ENCODE peak calls at places on chromosome 17, in ten cellular contexts. R, E, W, B, C, J, Z, Y, U and A are unnamed samples.

GRCh38 chr17:82297280-82297803 is 20.1 kb downstream of the CD7 start:
- DNase-seq in R (peak; percentile 91), E (peak; percentile 54), W (peak; percentile 86), B (peak; percentile 50), C (peak; percentile 94), J (peak; percentile 85), Z (peak; percentile 80), Y (peak; percentile 77), U (peak; percentile 65), A (peak; percentile 69)

GRCh38 chr17:50520483-50520882 is 12.1 kb upstream of the EPN3 start:
- DNase-seq in R (no peak), E (no peak), W (no peak), B (no peak), C (no peak), J (no peak), Z (no peak), Y (no peak), U (no peak), A (no peak)

GRCh38 chr17:39769974-39770587 is 32.3 kb downstream of the GRB7 start:
- DNase-seq in R (no peak), E (no peak), W (peak; percentile 20), B (peak; percentile 84), C (no peak), J (peak; percentile 78), Z (no peak), Y (no peak), U (no peak), A (no peak)

GRCh38 chr17:77315551-77316190 is 174.9 kb downstream of the SEC14L1 start:
- DNase-seq in R (peak; percentile 70), E (peak; percentile 87), W (no peak), B (no peak), C (no peak), J (peak; percentile 34), Z (no peak), Y (no peak), U (peak; percentile 46), A (no peak)

GRCh38 chr17:42519546-42520444 is 16.2 kb upstream of the NAGLU start:
- DNase-seq in R (peak; percentile 98), E (no peak), W (no peak), B (no peak), C (peak; percentile 98), J (peak; percentile 99), Z (peak; percentile 98), Y (peak; percentile 81), U (no peak), A (no peak)

GRCh38 chr17:37177234-37177633 is 198.6 kb upstream of the C17orf78 start:
- DNase-seq in R (no peak), E (no peak), W (no peak), B (no peak), C (no peak), J (no peak), Z (no peak), Y (no peak), U (no peak), A (no peak)

GRCh38 chr17:19341211-19341631 is 21.3 kb downstream of the B9D1 start:
- DNase-seq in R (no peak), E (no peak), W (no peak), B (no peak), C (peak; percentile 62), J (no peak), Z (no peak), Y (no peak), U (no peak), A (no peak)

GRCh38 chr17:45336390-45337182 is 19.8 kb upstream of the MAP3K14 start:
- DNase-seq in R (peak; percentile 49), E (no peak), W (no peak), B (no peak), C (peak; percentile 56), J (no peak), Z (no peak), Y (no peak), U (no peak), A (no peak)

GRCh38 chr17:37527249-37527851 is 37.7 kb downstream of the DUSP14 start:
- DNase-seq in R (no peak), E (peak; percentile 53), W (no peak), B (no peak), C (no peak), J (peak; percentile 47), Z (no peak), Y (peak; percentile 32), U (peak; percentile 22), A (no peak)

GRCh38 chr17:76497979-76498885 is 3.0 kb downstream of the RHBDF2 start:
- DNase-seq in R (peak; percentile 93), E (peak; percentile 96), W (peak; percentile 5), B (no peak), C (peak; percentile 88), J (peak; percentile 84), Z (no peak), Y (peak; percentile 59), U (peak; percentile 97), A (no peak)

GRCh38 chr17:64315032-64315490 is 52.0 kb upstream of the TEX2 start:
- DNase-seq in R (peak; percentile 94), E (no peak), W (no peak), B (no peak), C (peak; percentile 94), J (no peak), Z (peak; percentile 97), Y (peak; percentile 70), U (no peak), A (no peak)

GRCh38 chr17:17269926-17270773 is 10.9 kb downstream of the COPS3 start:
- DNase-seq in R (no peak), E (no peak), W (no peak), B (no peak), C (no peak), J (no peak), Z (no peak), Y (peak; percentile 26), U (peak; percentile 12), A (no peak)

GRCh38 chr17:8126306-8127066 is 2.6 kb upstream of the HES7 start:
- DNase-seq in R (no peak), E (peak; percentile 84), W (peak; percentile 55), B (no peak), C (no peak), J (peak; percentile 43), Z (peak; percentile 23), Y (peak; percentile 59), U (peak; percentile 51), A (no peak)

GRCh38 chr17:32865141-32865540 is 11.8 kb downstream of the MYO1D start:
- DNase-seq in R (no peak), E (no peak), W (no peak), B (no peak), C (no peak), J (no peak), Z (no peak), Y (no peak), U (no peak), A (no peak)

GRCh38 chr17:36705651-36706436 is 104.5 kb downstream of the MRM1 start:
- DNase-seq in R (no peak), E (peak; percentile 86), W (peak; percentile 20), B (no peak), C (no peak), J (peak; percentile 33), Z (no peak), Y (peak; percentile 68), U (peak; percentile 80), A (no peak)

GRCh38 chr17:7825206-7825980 is 8.6 kb upstream of the KDM6B start:
- DNase-seq in R (no peak), E (peak; percentile 69), W (no peak), B (no peak), C (no peak), J (peak; percentile 5), Z (no peak), Y (no peak), U (peak; percentile 35), A (no peak)

GRCh38 chr17:16516594-16517018 is 24.6 kb upstream of the LRRC75A start:
- DNase-seq in R (peak; percentile 63), E (peak; percentile 22), W (no peak), B (no peak), C (peak; percentile 73), J (peak; percentile 85), Z (peak; percentile 20), Y (no peak), U (peak; percentile 8), A (no peak)

GRCh38 chr17:35235917-35236316 is 7.0 kb upstream of the SLFN5 start:
- DNase-seq in R (no peak), E (no peak), W (no peak), B (no peak), C (no peak), J (no peak), Z (no peak), Y (no peak), U (no peak), A (no peak)

GRCh38 chr17:4333041-4333440 is 33.4 kb downstream of the UBE2G1 start:
- DNase-seq in R (no peak), E (no peak), W (no peak), B (no peak), C (no peak), J (no peak), Z (no peak), Y (no peak), U (no peak), A (no peak)
- H3K4me1 ChIP-seq in R (peaks cover 52% of the 10 kb centered on the region), E (peaks cover 27% of the 10 kb centered on the region), W (peaks cover 40% of the 10 kb centered on the region), B (peaks cover 33% of the 10 kb centered on the region), C (no peaks in the 10 kb centered on the region), J (peaks cover 4% of the 10 kb centered on the region), Z (peaks cover 7% of the 10 kb centered on the region), Y (no peaks in the 10 kb centered on the region), U (no peaks in the 10 kb centered on the region), A (peaks cover 81% of the 10 kb centered on the region)

DNA sequence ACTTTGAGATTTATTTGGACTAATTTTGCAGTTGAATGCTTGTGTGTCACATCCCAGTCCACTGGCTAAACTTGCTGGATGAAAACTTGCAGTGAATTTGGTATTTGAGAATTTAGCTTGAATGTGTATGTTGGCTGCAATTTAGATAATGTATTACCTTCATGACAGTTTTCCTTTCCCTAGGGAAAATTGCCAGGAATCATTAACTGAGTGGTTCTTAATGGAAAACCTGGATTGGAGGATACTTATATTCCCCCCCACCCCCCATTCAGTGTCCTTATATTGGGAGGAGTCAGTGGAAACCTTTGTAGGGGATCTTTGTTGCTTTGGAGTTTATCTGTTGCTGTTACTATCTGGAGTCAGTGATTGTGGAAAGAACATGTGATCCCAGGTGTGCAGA is 67.6 kb downstream of the KPNA2 start:
- DNase-seq in R (no peak), E (peak; percentile 28), W (no peak), B (no peak), C (no peak), J (no peak), Z (no peak), Y (no peak), U (no peak), A (no peak)
- H3K4me3 ChIP-seq in R (peak overlapping the region; percentile 99), E (peak overlapping the region; percentile 80), W (no peak overlapping the region), B (peak overlapping the region; percentile 70), C (peak overlapping the region; percentile 83), J (peak overlapping the region; percentile 72), Z (no peak overlapping the region), Y (no peak overlapping the region), U (no peak overlapping the region), A (peak overlapping the region; percentile 90)

GRCh38 chr17:79801156-79802038 is 4.5 kb upstream of the CBX8 start:
- DNase-seq in R (no peak), E (no peak), W (no peak), B (no peak), C (no peak), J (peak; percentile 36), Z (no peak), Y (peak; percentile 70), U (no peak), A (no peak)
- H3K4me1 ChIP-seq in R (peaks cover 47% of the 10 kb centered on the region), E (peaks cover 7% of the 10 kb centered on the region), W (peaks cover 72% of the 10 kb centered on the region), B (peaks cover 55% of the 10 kb centered on the region), C (peaks cover 18% of the 10 kb centered on the region), J (no peaks in the 10 kb centered on the region), Z (peaks cover 53% of the 10 kb centered on the region), Y (peaks cover 51% of the 10 kb centered on the region), U (peaks cover 19% of the 10 kb centered on the region), A (peaks cover 79% of the 10 kb centered on the region)

DNA sequence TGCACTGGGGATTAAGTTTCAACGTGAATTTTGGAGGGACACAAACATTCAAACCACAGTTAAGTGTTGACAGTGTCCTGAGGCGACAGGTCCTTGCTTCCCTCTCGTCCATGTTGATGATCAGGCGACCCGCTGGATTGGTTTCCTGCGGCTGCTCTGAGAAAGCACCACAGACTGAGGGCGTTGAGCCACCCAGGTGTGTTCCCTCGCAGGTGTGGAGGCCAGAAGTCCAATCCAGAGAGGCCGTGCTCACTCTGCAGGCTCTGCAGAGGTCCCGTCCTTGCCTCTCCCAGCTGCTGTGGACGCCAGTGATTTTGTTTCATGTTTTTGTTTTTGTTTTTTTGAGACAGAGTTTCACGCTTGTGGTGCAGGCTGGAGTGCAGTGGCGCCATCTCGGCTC is 22.4 kb upstream of the CBX2 start:
- DNase-seq in R (no peak), E (no peak), W (no peak), B (no peak), C (no peak), J (no peak), Z (no peak), Y (no peak), U (no peak), A (no peak)
- H3K4me3 ChIP-seq in R (no peak overlapping the region), E (no peak overlapping the region), W (no peak overlapping the region), B (no peak overlapping the region), C (no peak overlapping the region), J (no peak overlapping the region), Z (no peak overlapping the region), Y (no peak overlapping the region), U (no peak overlapping the region), A (no peak overlapping the region)